ENCODE peak calls at places on chromosomes 2 and 18, in eight cellular contexts. Q is epithelial cell of proximal tubule; I is anterior cingulate cortex; X is Ammon's horn; H is SK-N-SH; Y is mucosa of descending colon; V is HFF-Myc; T is activated CD4-positive, alpha-beta T cell treated with anti-CD3 and anti-CD28 coated beads for 48 hours. W is an unnamed sample.

GRCh38 chr2:85497944-85498630 is 40.9 kb upstream of the MAT2A start:
- DNase-seq in Q (no peak), I (no peak), X (no peak), H (no peak), Y (no peak), V (no peak), T (no peak), W (no peak)

GRCh38 chr2:228023619-228024018 is 152.2 kb downstream of the DAW1 start:
- DNase-seq in Q (no peak), I (no peak), X (no peak), H (no peak), Y (no peak), V (no peak), T (no peak), W (no peak)

GRCh38 chr2:227623225-227623624 is 5.9 kb downstream of the SCYGR4 start:
- DNase-seq in Q (peak), I (no peak), X (no peak), H (no peak), Y (no peak), V (no peak), T (no peak), W (no peak)

GRCh38 chr18:10230072-10230471 is 224.4 kb upstream of the APCDD1 start:
- DNase-seq in Q (no peak), I (no peak), X (no peak), H (no peak), Y (no peak), V (peak), T (peak), W (no peak)

GRCh38 chr18:37537868-37538525 is 27.6 kb downstream of the CELF4 start:
- DNase-seq in Q (no peak), I (peak), X (peak), H (peak), Y (peak), V (peak), T (peak), W (peak)

GRCh38 chr2:24231461-24231881 is 56.6 kb downstream of the FAM228A start:
- DNase-seq in Q (no peak), I (peak), X (peak), H (no peak), Y (no peak), V (no peak), T (no peak), W (no peak)

GRCh38 chr18:60452424-60452823 is 79.8 kb upstream of the MC4R start:
- DNase-seq in Q (no peak), I (no peak), X (no peak), H (peak), Y (no peak), V (no peak), T (no peak), W (no peak)

GRCh38 chr2:27920148-27920885 is 29.8 kb downstream of the BABAM2 start:
- DNase-seq in Q (peak), I (no peak), X (peak), H (no peak), Y (no peak), V (no peak), T (no peak), W (no peak)

GRCh38 chr18:63476666-63477065 is at the start of gene SERPINB5:
- DNase-seq in Q (no peak), I (no peak), X (no peak), H (no peak), Y (peak), V (no peak), T (no peak), W (peak)

GRCh38 chr2:229087229-229087628 is 183.9 kb downstream of the PID1 start:
- DNase-seq in Q (no peak), I (no peak), X (no peak), H (no peak), Y (no peak), V (no peak), T (no peak), W (no peak)

GRCh38 chr2:233117351-233117750 is 57.2 kb downstream of the INPP5D start:
- DNase-seq in Q (no peak), I (no peak), X (no peak), H (no peak), Y (no peak), V (no peak), T (no peak), W (no peak)

GRCh38 chr18:26268454-26268853 is 42.2 kb downstream of the TAF4B start:
- DNase-seq in Q (no peak), I (no peak), X (no peak), H (no peak), Y (no peak), V (no peak), T (no peak), W (no peak)

GRCh38 chr18:61998957-61999356 is 106.2 kb upstream of the RNF152 start:
- DNase-seq in Q (no peak), I (no peak), X (no peak), H (peak), Y (no peak), V (peak), T (no peak), W (no peak)

GRCh38 chr18:70151554-70152130 is 53.8 kb downstream of the RTTN start:
- DNase-seq in Q (no peak), I (no peak), X (peak), H (no peak), Y (no peak), V (no peak), T (no peak), W (no peak)

GRCh38 chr2:124339709-124340108 is 314.6 kb downstream of the CNTNAP5 start:
- DNase-seq in Q (no peak), I (no peak), X (no peak), H (no peak), Y (no peak), V (no peak), T (no peak), W (no peak)

GRCh38 chr2:237412646-237413292 is 1.2 kb downstream of the COL6A3 start:
- DNase-seq in Q (no peak), I (no peak), X (no peak), H (no peak), Y (no peak), V (no peak), T (no peak), W (no peak)

GRCh38 chr18:8406486-8407250 is 202.6 kb upstream of the RAB12 start:
- DNase-seq in Q (no peak), I (no peak), X (no peak), H (no peak), Y (no peak), V (no peak), T (no peak), W (no peak)

GRCh38 chr2:229230215-229230614 is 40.9 kb downstream of the PID1 start:
- DNase-seq in Q (no peak), I (no peak), X (no peak), H (no peak), Y (no peak), V (no peak), T (no peak), W (no peak)

GRCh38 chr18:45277870-45278269 is 337.4 kb upstream of the SLC14A2 start:
- DNase-seq in Q (no peak), I (no peak), X (no peak), H (no peak), Y (no peak), V (no peak), T (no peak), W (no peak)

GRCh38 chr2:83069724-83070123 is 1389.4 kb downstream of the SUCLG1 start:
- DNase-seq in Q (no peak), I (no peak), X (no peak), H (no peak), Y (no peak), V (no peak), T (no peak), W (no peak)

GRCh38 chr2:59693176-59693959 is 860.1 kb downstream of the BCL11A start:
- DNase-seq in Q (no peak), I (no peak), X (no peak), H (no peak), Y (no peak), V (no peak), T (no peak), W (no peak)

GRCh38 chr2:74876081-74876886 is 42.4 kb downstream of the HK2 start:
- DNase-seq in Q (no peak), I (no peak), X (peak), H (peak), Y (no peak), V (no peak), T (peak), W (no peak)

GRCh38 chr2:72210470-72210869 is 62.8 kb upstream of the CYP26B1 start:
- DNase-seq in Q (peak), I (no peak), X (no peak), H (no peak), Y (no peak), V (no peak), T (no peak), W (no peak)

W was measured in lower lobe of right lung.